ENCODE peak calls at places on chromosome 16, in six cellular contexts. T is IMR-90, Y is mesenchymal stem cell, R is MM.1S, S is MG63, B is stomach. Z is an unnamed sample. For H3K36me3, the result is how much of the 10 kb centered on the place peaks cover.

GRCh38 chr16:69691980-69692911 is 34.1 kb downstream of the NQO1 start:
- DNase-seq in T (peak), Y (peak), B (no peak), S (no peak), R (peak), Z (no peak)

GRCh38 chr16:12439443-12440232 is 364.0 kb downstream of the CPPED1 start:
- DNase-seq in S (no peak), Y (no peak), R (no peak), B (no peak), T (no peak), Z (no peak)

GRCh38 chr16:49458656-49459445 is 85.2 kb downstream of the C16orf78 start:
- DNase-seq in R (no peak), T (no peak), B (peak), S (no peak), Y (no peak), Z (no peak)

GRCh38 chr16:55528974-55529373 is 20.1 kb downstream of the LPCAT2 start:
- DNase-seq in S (no peak), Y (no peak), T (no peak), B (no peak), R (no peak), Z (no peak)

GRCh38 chr16:15704545-15704987 is 54.5 kb downstream of the NDE1 start:
- DNase-seq in R (peak), B (peak), Y (peak), T (peak), S (peak), Z (peak)

GRCh38 chr16:56734429-56734828 is 4.5 kb downstream of the NUP93 start:
- DNase-seq in S (no peak), R (no peak), B (no peak), T (peak), Y (peak), Z (no peak)

GRCh38 chr16:31083556-31083955 is 5.2 kb downstream of the PRSS53 start:
- DNase-seq in R (no peak), Y (no peak), S (no peak), B (no peak), T (no peak), Z (no peak)

GRCh38 chr16:85057948-85058347 is 30.4 kb downstream of the KIAA0513 start:
- DNase-seq in T (no peak), S (no peak), B (no peak), R (no peak), Y (no peak), Z (no peak)

GRCh38 chr16:59950431-59950830 is 1216.3 kb upstream of the GOT2 start:
- DNase-seq in Y (no peak), R (no peak), T (no peak), S (peak), B (no peak), Z (no peak)

GRCh38 chr16:873889-874288 is 73.4 kb upstream of the GNG13 start:
- DNase-seq in B (no peak), R (no peak), S (no peak), T (no peak), Y (no peak), Z (no peak)

GRCh38 chr16:79811541-79811940 is 211.0 kb upstream of the MAF start:
- DNase-seq in S (no peak), R (no peak), T (no peak), Y (peak), B (no peak), Z (no peak)

GRCh38 chr16:27364493-27365141 is 37.4 kb upstream of the IL21R start:
- DNase-seq in Y (no peak), S (no peak), T (no peak), R (no peak), B (peak), Z (no peak)

GRCh38 chr16:49093939-49094338 is 187.7 kb downstream of the CBLN1 start:
- DNase-seq in S (no peak), Y (no peak), R (no peak), B (no peak), T (no peak), Z (no peak)

GRCh38 chr16:72434159-72434558 is 262.2 kb upstream of the PMFBP1 start:
- DNase-seq in B (no peak), S (no peak), R (no peak), Y (peak), T (peak), Z (no peak)

GRCh38 chr16:78310196-78310595 is 210.7 kb downstream of the WWOX start:
- DNase-seq in S (no peak), B (peak), T (no peak), Y (no peak), R (no peak), Z (no peak)

GRCh38 chr16:4373909-4374742 is 2.5 kb downstream of the VASN start:
- DNase-seq in B (peak), Y (peak), R (no peak), T (peak), S (peak), Z (no peak)

GRCh38 chr16:75311383-75311938 is 60.0 kb upstream of the BCAR1 start:
- DNase-seq in B (no peak), S (no peak), Y (no peak), T (peak), R (no peak), Z (no peak)

GRCh38 chr16:84484579-84485254 is 19.7 kb downstream of the MEAK7 start:
- DNase-seq in R (peak), B (peak), T (peak), S (no peak), Y (peak), Z (no peak)

GRCh38 chr16:70786020-70786419 is 14.9 kb downstream of the VAC14 start:
- DNase-seq in Y (no peak), B (no peak), R (no peak), S (no peak), T (no peak), Z (no peak)

GRCh38 chr16:66830422-66831404 is at the start of gene NAE1:
- DNase-seq in R (peak), B (peak), S (peak), T (peak), Y (peak), Z (peak)
- H3K4me3 ChIP-seq in R (peak), B (peak), S (peak), T (peak), Y (peak), Z (peak)

GRCh38 chr16:81908466-81909230 is 102.6 kb downstream of the SDR42E1 start:
- DNase-seq in Y (no peak), T (no peak), R (no peak), B (no peak), S (no peak), Z (no peak)
- H3K36me3 ChIP-seq in Y (under half), T (under half), R (under half), B (under half), S (under half), Z (under half)

GRCh38 chr16:3170440-3171180 is 17.4 kb upstream of the OR1F1 start:
- DNase-seq in Y (peak), B (no peak), T (no peak), S (no peak), R (no peak), Z (no peak)

GRCh38 chr16:3168706-3169105 is 19.3 kb upstream of the OR1F1 start:
- DNase-seq in R (no peak), T (no peak), Y (no peak), B (no peak), S (no peak), Z (no peak)

GRCh38 chr16:3171855-3172593 is 16.0 kb upstream of the OR1F1 start:
- DNase-seq in Y (peak), R (peak), B (no peak), T (peak), S (peak), Z (no peak)

GRCh38 chr16:3173892-3174617 is 13.9 kb upstream of the OR1F1 start:
- DNase-seq in Y (peak), R (peak), S (no peak), T (no peak), B (no peak), Z (no peak)

DNA sequence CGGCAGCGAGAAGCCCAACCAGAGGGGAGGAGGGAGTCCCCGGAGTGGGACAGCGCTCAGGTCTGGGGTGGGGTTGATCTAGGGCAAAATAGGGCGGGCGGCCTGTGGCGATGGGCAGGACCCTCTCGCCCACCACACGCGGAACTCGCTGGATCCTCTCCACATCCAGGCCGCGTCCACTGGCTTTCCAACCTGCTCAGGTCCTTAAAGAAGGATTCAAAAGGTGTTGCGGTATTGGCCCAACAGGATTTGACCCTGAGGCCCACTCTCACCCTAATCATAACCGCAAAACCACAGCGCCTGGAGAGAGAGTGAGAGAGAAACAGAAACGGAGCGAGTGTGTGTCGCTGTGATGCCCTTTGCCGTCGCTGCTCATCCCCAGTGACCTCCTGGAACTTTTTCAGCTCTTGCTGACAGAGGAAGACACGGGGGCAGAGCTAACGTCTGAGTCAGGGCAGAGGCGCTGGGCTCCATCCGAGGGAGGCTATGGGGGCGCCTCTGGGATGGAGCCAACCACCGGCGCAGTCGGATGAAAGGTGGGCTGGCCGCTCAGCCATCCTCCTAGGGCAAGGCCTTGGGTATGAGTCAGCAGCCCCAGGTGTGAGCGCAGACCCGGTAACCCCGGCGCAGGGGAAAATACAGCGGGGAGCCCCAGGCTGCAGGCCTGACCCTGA is 16.7 kb upstream of the OR1F1 start:
- DNase-seq in R (peak), T (no peak), Y (peak), S (no peak), B (no peak), Z (no peak)
- H3K4me3 ChIP-seq in R (peak), T (no peak), Y (peak), S (no peak), B (peak), Z (peak)

DNA sequence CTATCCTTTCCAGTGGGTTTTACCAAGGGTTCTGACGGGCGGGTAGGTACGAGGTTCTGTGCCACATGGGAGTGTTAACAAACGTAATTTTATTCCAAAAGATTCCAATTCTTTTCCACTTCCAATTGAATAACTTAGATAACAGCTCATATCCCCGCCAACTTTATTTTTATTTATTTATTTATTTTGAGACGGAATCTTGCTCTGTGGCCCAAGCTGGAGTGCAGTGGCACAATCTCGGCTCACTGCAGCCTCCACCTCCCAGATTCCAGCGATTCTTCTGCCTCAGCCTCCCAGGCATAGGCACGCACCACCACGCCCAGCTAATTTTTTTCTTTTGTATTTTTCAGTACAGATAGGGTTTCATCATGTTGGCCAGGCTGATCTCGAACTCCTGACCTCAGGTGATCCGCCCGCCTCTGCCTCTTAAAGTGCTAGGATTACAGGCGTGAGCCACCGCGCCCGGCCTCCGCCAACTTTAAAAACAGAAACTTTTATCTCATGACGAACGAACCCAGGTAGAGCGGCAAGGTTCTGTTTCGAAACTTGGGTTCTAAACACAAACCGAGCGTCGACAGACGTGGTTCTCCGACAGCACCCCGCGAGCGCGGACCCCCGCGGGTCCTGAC is 621 bp downstream of the ECI1 start:
- DNase-seq in S (peak), R (peak), B (peak), Y (peak), T (no peak), Z (peak)
- H3K36me3 ChIP-seq in S (half or more), R (under half), B (under half), Y (under half), T (under half), Z (under half)

DNA sequence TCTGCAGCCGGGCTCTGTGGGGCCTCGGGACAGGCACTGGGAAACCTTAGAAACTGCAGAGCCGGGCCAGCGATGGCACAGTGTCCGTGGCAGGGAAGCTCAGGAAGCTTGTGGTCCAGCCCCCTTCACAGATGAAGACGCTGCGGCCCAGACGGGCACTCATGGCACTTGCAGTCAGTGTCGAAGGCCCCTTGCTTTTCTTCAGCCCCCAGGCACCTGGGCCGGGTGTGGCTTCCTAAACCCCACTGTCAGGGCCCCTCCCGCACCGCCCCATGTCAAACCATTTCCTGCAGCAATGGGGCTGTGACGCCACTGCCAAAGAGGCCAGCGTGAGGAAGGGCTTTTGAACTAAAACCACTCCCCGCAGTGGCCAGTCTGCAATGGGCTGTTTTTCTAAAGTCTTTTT is 164.0 kb downstream of the LAT start:
- DNase-seq in T (no peak), Y (no peak), B (peak), R (no peak), S (no peak), Z (peak)
- H3K4me3 ChIP-seq in T (no peak), Y (no peak), B (no peak), R (no peak), S (no peak), Z (peak)

GRCh38 chr16:8819635-8820034 is 22.0 kb downstream of the PMM2 start:
- DNase-seq in B (no peak), Y (no peak), S (no peak), T (no peak), R (no peak), Z (no peak)
- H3K36me3 ChIP-seq in B (half or more), Y (under half), S (half or more), T (under half), R (under half), Z (under half)

GRCh38 chr16:24838554-24839266 is 7.1 kb upstream of the SLC5A11 start:
- DNase-seq in R (no peak), B (no peak), T (peak), Y (peak), S (peak), Z (no peak)
- H3K4me3 ChIP-seq in R (no peak), B (no peak), T (peak), Y (peak), S (no peak), Z (no peak)

GRCh38 chr16:88498576-88499208 is 45.6 kb downstream of the ZFPM1 start:
- DNase-seq in Y (no peak), R (no peak), T (no peak), S (no peak), B (no peak), Z (no peak)

GRCh38 chr16:88500255-88500661 is 47.2 kb downstream of the ZFPM1 start:
- DNase-seq in Y (no peak), B (peak), R (no peak), T (no peak), S (no peak), Z (no peak)

GRCh38 chr16:88497561-88498420 is 44.7 kb downstream of the ZFPM1 start:
- DNase-seq in R (no peak), Y (no peak), S (no peak), B (no peak), T (peak), Z (no peak)

GRCh38 chr16:88499314-88499713 is 46.2 kb downstream of the ZFPM1 start:
- DNase-seq in S (no peak), R (no peak), B (no peak), T (no peak), Y (no peak), Z (no peak)

DNA sequence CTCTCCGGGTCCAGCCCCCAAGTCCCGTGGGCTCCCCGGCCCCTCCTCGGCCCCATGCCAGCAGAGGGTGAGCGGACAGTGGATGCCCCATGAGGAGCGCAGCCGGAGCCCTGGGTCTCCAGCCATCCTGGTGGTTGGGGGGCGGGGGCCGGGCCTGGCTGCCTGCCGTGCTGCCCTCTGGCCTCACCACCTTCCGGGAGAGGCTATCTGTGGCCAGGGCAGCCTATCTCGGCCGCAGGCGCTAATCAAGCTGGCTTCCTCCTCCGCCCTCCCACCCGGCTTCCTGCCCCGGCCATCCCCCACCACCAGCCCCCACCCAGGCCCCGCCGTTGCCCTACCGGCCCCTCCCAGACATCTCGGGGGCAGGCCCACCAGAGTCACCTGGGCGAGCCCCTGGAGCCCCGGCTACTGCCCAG is 46.8 kb downstream of the ZFPM1 start:
- DNase-seq in Y (no peak), R (no peak), S (no peak), T (no peak), B (peak), Z (no peak)
- H3K36me3 ChIP-seq in Y (under half), R (under half), S (under half), T (under half), B (under half), Z (under half)

GRCh38 chr16:5820472-5820871 is 722.9 kb upstream of the EEF2KMT start:
- DNase-seq in R (no peak), T (no peak), Y (no peak), B (no peak), S (no peak), Z (no peak)
- H3K4me3 ChIP-seq in R (no peak), T (no peak), Y (no peak), B (no peak), S (no peak), Z (no peak)